ENCODE peak calls at places on chromosomes 4 and X, in six cellular contexts. H is NCI-H2081; B is stimulated activated CD4-positive, alpha-beta T cell treated with anti-CD3 and anti-CD28 coated beads, TNF-alpha, amount 100 ng/mL, for 4 hours; A is activated T-helper 9 cell treated with anti-CD3 and anti-CD28 coated beads, Interleukin-2, amount 50 U/mL, for 16 hours; M is activated CD8-positive, alpha-beta memory T cell treated with anti-CD3 and anti-CD28 coated beads for 1 hour; T is activated CD8-positive, alpha-beta T cell treated with anti-CD3 and anti-CD28 coated beads for 36 hours. R is an unnamed sample.

GRCh38 chr4:140816806-140817205 is 60.6 kb upstream of the TBC1D9 start:
- DNase-seq in T (no peak), H (no peak), M (no peak), A (no peak), B (no peak), R (no peak)

GRCh38 chr4:76767983-76768382 is 130.0 kb downstream of the SOWAHB start:
- DNase-seq in H (no peak), T (no peak), B (no peak), A (no peak), M (no peak), R (no peak)

GRCh38 chr4:74114234-74114633 is 15.2 kb upstream of the CXCL2 start:
- DNase-seq in B (no peak), M (no peak), T (no peak), H (no peak), A (no peak), R (no peak)

GRCh38 chrX:132505116-132505515 is 16.3 kb upstream of the MBNL3 start:
- DNase-seq in T (no peak), H (no peak), B (no peak), A (no peak), M (no peak), R (no peak)

GRCh38 chrX:152897216-152898144 is at the start of gene ZNF185:
- DNase-seq in H (no peak), M (no peak), B (no peak), A (no peak), T (peak), R (no peak)

GRCh38 chr4:92445127-92445526 is 141.4 kb downstream of the GRID2 start:
- DNase-seq in M (no peak), H (no peak), A (no peak), B (no peak), T (no peak), R (no peak)

GRCh38 chr4:183959349-183959748 is 54.2 kb downstream of the STOX2 start:
- DNase-seq in T (no peak), A (no peak), M (no peak), B (no peak), H (no peak), R (no peak)

GRCh38 chr4:109472343-109472761 is 38.7 kb downstream of the SEC24B start:
- DNase-seq in T (no peak), H (no peak), B (no peak), A (no peak), M (no peak), R (no peak)

GRCh38 chrX:150324035-150324728 is 38.9 kb upstream of the MAMLD1 start:
- DNase-seq in H (no peak), B (no peak), T (no peak), A (no peak), M (no peak), R (no peak)

GRCh38 chrX:79524642-79525041 is 157.5 kb upstream of the ITM2A start:
- DNase-seq in H (no peak), B (no peak), M (no peak), T (no peak), A (no peak), R (no peak)

R was measured in stimulated activated CD8-positive, alpha-beta memory T cell treated with anti-CD3 and anti-CD28 coated beads, Interleukin-2, amount 100 ng/mL, for 48 hours.